ENCODE peak calls at places on chromosomes 3 and 15, in six cellular contexts. V is heart left ventricle, G is cardiac muscle cell, X is DND-41, J is upper lobe of left lung, M is mammary epithelial cell. U is an unnamed sample.

GRCh38 chr3:38526792-38527191 is 30.7 kb downstream of the EXOG start:
- DNase-seq in V (no peak), G (no peak), X (no peak), J (no peak), M (no peak), U (no peak)

GRCh38 chr15:99435138-99435695 is 130.6 kb upstream of the MEF2A start:
- DNase-seq in V (peak; percentile 23), G (no peak), X (no peak), J (peak; percentile 43), M (peak; percentile 65), U (no peak)

GRCh38 chr3:142857056-142857455 is 31.8 kb downstream of the PCOLCE2 start:
- DNase-seq in V (peak; percentile 57), G (no peak), X (peak; percentile 14), J (no peak), M (peak; percentile 45), U (no peak)

GRCh38 chr3:123338021-123338619 is 110.8 kb downstream of the ADCY5 start:
- DNase-seq in V (no peak), G (no peak), X (no peak), J (no peak), M (no peak), U (no peak)

GRCh38 chr3:53230041-53230621 is 25.7 kb downstream of the TKT start:
- DNase-seq in V (no peak), G (no peak), X (no peak), J (no peak), M (no peak), U (no peak)

GRCh38 chr3:9678493-9678892 is 25.1 kb upstream of the CPNE9 start:
- DNase-seq in V (no peak), G (no peak), X (no peak), J (no peak), M (no peak), U (no peak)

GRCh38 chr15:70189826-70190225 is 92.1 kb upstream of the TLE3 start:
- DNase-seq in V (no peak), G (no peak), X (no peak), J (no peak), M (no peak), U (no peak)

GRCh38 chr3:168251371-168251770 is 155.6 kb upstream of the GOLIM4 start:
- DNase-seq in V (no peak), G (no peak), X (no peak), J (no peak), M (no peak), U (no peak)

GRCh38 chr3:126212629-126213375 is 32.4 kb upstream of the ALDH1L1 start:
- DNase-seq in V (peak; percentile 60), G (peak; percentile 79), X (no peak), J (peak; percentile 45), M (no peak), U (no peak)

GRCh38 chr3:177538743-177539730 is 341.8 kb upstream of the TBL1XR1 start:
- DNase-seq in V (no peak), G (peak; percentile 38), X (peak; percentile 49), J (no peak), M (no peak), U (no peak)

GRCh38 chr15:35123743-35124142 is 38.6 kb upstream of the NANOGP8 start:
- DNase-seq in V (no peak), G (peak; percentile 40), X (no peak), J (no peak), M (no peak), U (no peak)

GRCh38 chr3:57110797-57111196 is 50.3 kb downstream of the SPATA12 start:
- DNase-seq in V (no peak), G (no peak), X (no peak), J (no peak), M (no peak), U (no peak)

GRCh38 chr3:5426094-5426883 is 238.8 kb downstream of the EDEM1 start:
- DNase-seq in V (peak; percentile 64), G (peak; percentile 65), X (peak; percentile 71), J (peak; percentile 68), M (peak; percentile 53), U (peak; percentile 51)

GRCh38 chr3:53168175-53168923 is 7.3 kb downstream of the PRKCD start:
- DNase-seq in V (no peak), G (no peak), X (no peak), J (peak; percentile 59), M (no peak), U (no peak)

GRCh38 chr3:66098436-66098835 is 59.7 kb upstream of the MAGI1 start:
- DNase-seq in V (no peak), G (no peak), X (no peak), J (no peak), M (no peak), U (no peak)

GRCh38 chr3:97863025-97863424 is 41.2 kb downstream of the CRYBG3 start:
- DNase-seq in V (no peak), G (peak; percentile 1), X (no peak), J (no peak), M (peak; percentile 76), U (no peak)

GRCh38 chr3:172391592-172392302 is 56.5 kb downstream of the GHSR start:
- DNase-seq in V (no peak), G (peak; percentile 90), X (no peak), J (no peak), M (peak; percentile 27), U (no peak)

GRCh38 chr3:48240711-48241491 is at the start of gene ZNF589:
- DNase-seq in V (peak; percentile 89), G (peak; percentile 96), X (peak; percentile 94), J (peak; percentile 92), M (peak; percentile 94), U (peak; percentile 91)

GRCh38 chr3:170429050-170429449 is 10.4 kb downstream of the CLDN11 start:
- DNase-seq in V (no peak), G (peak; percentile 74), X (peak; percentile 14), J (no peak), M (peak; percentile 50), U (no peak)

GRCh38 chr3:52286777-52287110 is 884 bp upstream of the GLYCTK start:
- DNase-seq in V (no peak), G (peak; percentile 84), X (no peak), J (no peak), M (peak; percentile 29), U (no peak)

GRCh38 chr3:99579965-99580364 is 58.4 kb upstream of the COL8A1 start:
- DNase-seq in V (no peak), G (no peak), X (no peak), J (no peak), M (no peak), U (no peak)

GRCh38 chr3:148280623-148281242 is 417.0 kb upstream of the AGTR1 start:
- DNase-seq in V (no peak), G (no peak), X (no peak), J (no peak), M (no peak), U (no peak)

GRCh38 chr15:35519536-35520149 is 26.3 kb downstream of the DPH6 start:
- DNase-seq in V (no peak), G (peak; percentile 77), X (no peak), J (no peak), M (peak; percentile 35), U (no peak)

GRCh38 chr3:14791343-14791945 is 27.3 kb upstream of the FGD5 start:
- DNase-seq in V (peak; percentile 73), G (peak; percentile 65), X (peak; percentile 46), J (peak; percentile 60), M (peak; percentile 26), U (peak; percentile 33)

GRCh38 chr15:80550219-80550909 is 144.7 kb upstream of the ABHD17C start:
- DNase-seq in V (no peak), G (peak; percentile 94), X (no peak), J (no peak), M (peak; percentile 51), U (no peak)

GRCh38 chr3:31942446-31942845 is 38.6 kb downstream of the OSBPL10 start:
- DNase-seq in V (no peak), G (no peak), X (no peak), J (no peak), M (no peak), U (no peak)

GRCh38 chr3:31937225-31937624 is 43.8 kb downstream of the OSBPL10 start:
- DNase-seq in V (no peak), G (peak; percentile 34), X (no peak), J (no peak), M (peak; percentile 71), U (no peak)

GRCh38 chr3:31945738-31946052 is 35.4 kb downstream of the OSBPL10 start:
- DNase-seq in V (no peak), G (no peak), X (no peak), J (no peak), M (no peak), U (no peak)

GRCh38 chr3:31943041-31943440 is 38.0 kb downstream of the OSBPL10 start:
- DNase-seq in V (no peak), G (no peak), X (no peak), J (no peak), M (peak; percentile 51), U (no peak)

DNA sequence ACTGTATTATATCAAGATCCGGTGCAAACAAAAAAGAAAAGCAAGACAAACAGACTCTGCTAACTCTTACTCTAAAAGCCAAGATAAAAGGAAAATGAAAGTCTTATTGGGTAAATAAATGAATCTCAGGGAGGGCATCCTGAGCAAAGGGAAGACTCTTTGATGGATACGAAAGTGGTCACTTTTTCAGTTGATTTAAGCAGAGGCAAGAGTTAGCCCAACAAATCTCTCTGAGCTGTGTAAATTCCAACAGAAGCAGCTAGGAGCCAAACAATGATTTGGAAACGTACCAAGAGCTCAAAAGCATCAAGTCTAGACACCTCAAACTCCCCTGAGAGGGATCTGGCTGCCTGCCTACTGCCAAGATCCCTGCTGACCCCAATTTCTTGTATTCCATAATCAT is 39.8 kb downstream of the OSBPL10 start:
- DNase-seq in V (no peak), G (peak; percentile 47), X (no peak), J (no peak), M (no peak), U (no peak)
- H3K27ac ChIP-seq in V (no peak overlapping the region), G (no peak overlapping the region), X (no peak overlapping the region), J (no peak overlapping the region), M (no peak overlapping the region), U (no peak overlapping the region)

GRCh38 chr3:169278092-169278491 is 385.4 kb downstream of the MECOM start:
- DNase-seq in V (no peak), G (peak; percentile 42), X (no peak), J (no peak), M (no peak), U (no peak)
- H3K27ac ChIP-seq in V (no peak overlapping the region), G (no peak overlapping the region), X (no peak overlapping the region), J (no peak overlapping the region), M (no peak overlapping the region), U (no peak overlapping the region)

GRCh38 chr15:74137544-74137920 is 7.1 kb downstream of the ISLR2 start:
- DNase-seq in V (no peak), G (no peak), X (no peak), J (no peak), M (no peak), U (no peak)
- H3K27ac ChIP-seq in V (peak overlapping the region; percentile 89), G (no peak overlapping the region), X (no peak overlapping the region), J (no peak overlapping the region), M (no peak overlapping the region), U (no peak overlapping the region)

GRCh38 chr3:115523467-115523866 is 99.8 kb upstream of the GAP43 start:
- DNase-seq in V (peak; percentile 36), G (no peak), X (no peak), J (no peak), M (no peak), U (no peak)

GRCh38 chr3:115512565-115513410 is 110.5 kb upstream of the GAP43 start:
- DNase-seq in V (no peak), G (peak; percentile 67), X (no peak), J (peak; percentile 29), M (peak; percentile 15), U (peak; percentile 5)

GRCh38 chr3:115517457-115518050 is 105.8 kb upstream of the GAP43 start:
- DNase-seq in V (no peak), G (no peak), X (no peak), J (no peak), M (peak; percentile 8), U (no peak)

GRCh38 chr3:115513411-115513800 is 109.9 kb upstream of the GAP43 start:
- DNase-seq in V (no peak), G (no peak), X (no peak), J (no peak), M (peak; percentile 2), U (no peak)

GRCh38 chr3:115518100-115518852 is 105.0 kb upstream of the GAP43 start:
- DNase-seq in V (peak; percentile 85), G (peak; percentile 89), X (no peak), J (no peak), M (peak; percentile 85), U (no peak)
- H3K27ac ChIP-seq in V (peak overlapping the region; percentile 71), G (peak overlapping the region; percentile 49), X (no peak overlapping the region), J (no peak overlapping the region), M (no peak overlapping the region), U (no peak overlapping the region)

U was measured in CD4-positive, alpha-beta T cell.